ENCODE peak calls at places on chromosomes 11 and 22, in eight cellular contexts. I is stimulated activated CD8-positive, alpha-beta memory T cell treated with anti-CD3 and anti-CD28 coated beads, Interleukin-12 subunit alpha, Interleukin-12 subunit beta, amount 100 ng/mL, for 4 hours; J is cardiac fibroblast; X is fibroblast of lung; G is esophagus muscularis mucosa; B is nephron progenitor cell; T is IMR-90; O is activated T-cell treated with anti-CD3 and anti-CD28 coated beads for 1 hour. S is an unnamed sample.

GRCh38 chr11:70493891-70494290 is 95.6 kb downstream of the CTTN start:
- DNase-seq in T (no peak), X (no peak), O (no peak), G (no peak), J (no peak), B (no peak), I (no peak), S (no peak)

GRCh38 chr11:120137611-120138521 is at the start of gene TRIM29:
- DNase-seq in G (peak), X (no peak), O (no peak), J (no peak), B (no peak), T (no peak), I (no peak), S (peak)

GRCh38 chr11:97683733-97684132 is 1293.9 kb downstream of the JRKL start:
- DNase-seq in B (no peak), O (no peak), J (peak), X (no peak), G (no peak), T (no peak), I (no peak), S (no peak)

GRCh38 chr11:60887531-60887930 is 18.9 kb downstream of the PRPF19 start:
- DNase-seq in X (peak), J (peak), G (no peak), T (peak), B (peak), O (peak), I (no peak), S (peak)

GRCh38 chr11:29005401-29005980 is 897.3 kb downstream of the METTL15 start:
- DNase-seq in J (no peak), B (no peak), O (no peak), I (no peak), T (no peak), G (no peak), X (no peak), S (no peak)

GRCh38 chr22:41256254-41256897 is 15.6 kb upstream of the CHADL start:
- DNase-seq in O (no peak), I (no peak), J (peak), B (no peak), T (peak), G (no peak), X (peak), S (no peak)

GRCh38 chr11:80943226-80943625 is 1502.4 kb upstream of the TENM4 start:
- DNase-seq in B (no peak), X (no peak), I (no peak), T (no peak), O (no peak), G (no peak), J (no peak), S (no peak)

GRCh38 chr22:50252081-50253045 is 1.3 kb upstream of the HDAC10 start:
- DNase-seq in T (peak), J (peak), B (peak), G (no peak), O (peak), X (peak), I (peak), S (peak)

GRCh38 chr22:45248832-45249561 is 8.3 kb upstream of the KIAA0930 start:
- DNase-seq in X (no peak), J (no peak), O (no peak), T (no peak), I (no peak), B (no peak), G (no peak), S (no peak)

GRCh38 chr11:72688929-72689328 is 14.7 kb upstream of the PDE2A start:
- DNase-seq in J (no peak), G (no peak), X (no peak), B (no peak), T (no peak), O (no peak), I (no peak), S (no peak)

GRCh38 chr11:113447621-113448310 is 27.4 kb downstream of the DRD2 start:
- DNase-seq in T (peak), G (no peak), O (no peak), B (no peak), I (no peak), J (peak), X (no peak), S (no peak)

GRCh38 chr22:35418088-35418487 is 18.1 kb downstream of the MCM5 start:
- DNase-seq in I (no peak), G (no peak), X (peak), J (peak), O (no peak), B (no peak), T (peak), S (no peak)